ENCODE peak calls at places on chromosomes 5 and 9, in six cellular contexts. O, W, B, U, D and A are unnamed samples.

GRCh38 chr5:121572061-121572460 is 279.6 kb upstream of the FTMT start:
- DNase-seq in U (no peak), D (no peak), O (no peak), W (no peak), B (no peak), A (no peak)

GRCh38 chr5:173458819-173459218 is 130.6 kb upstream of the STC2 start:
- DNase-seq in D (peak), O (no peak), U (no peak), W (no peak), B (no peak), A (no peak)

GRCh38 chr5:132475531-132475930 is 15.0 kb downstream of the IRF1 start:
- DNase-seq in O (no peak), D (no peak), B (no peak), U (no peak), W (no peak), A (no peak)

GRCh38 chr5:176781638-176782570 is 28.5 kb upstream of the UNC5A start:
- DNase-seq in B (no peak), D (no peak), W (peak), U (no peak), O (no peak), A (no peak)

GRCh38 chr5:77251921-77252320 is 41.4 kb downstream of the PDE8B start:
- DNase-seq in B (no peak), O (no peak), D (no peak), U (no peak), W (no peak), A (no peak)

GRCh38 chr9:109139851-109140250 is 20.1 kb upstream of the TMEM245 start:
- DNase-seq in U (no peak), W (no peak), B (no peak), D (no peak), O (no peak), A (no peak)

GRCh38 chr5:140988036-140988997 is 22.0 kb downstream of the PCDHAC2 start:
- DNase-seq in B (no peak), W (no peak), D (no peak), U (no peak), O (no peak), A (no peak)

GRCh38 chr9:106953166-106953565 is 90.2 kb downstream of the ZNF462 start:
- DNase-seq in D (peak), W (no peak), U (peak), O (no peak), B (no peak), A (no peak)

GRCh38 chr9:87494970-87495471 is 2.6 kb upstream of the DAPK1 start:
- DNase-seq in D (no peak), O (no peak), U (peak), B (no peak), W (no peak), A (no peak)

GRCh38 chr5:145223582-145223981 is 611.6 kb downstream of the PRELID2 start:
- DNase-seq in W (no peak), B (no peak), U (no peak), D (no peak), O (no peak), A (no peak)

GRCh38 chr5:173310861-173311515 is 17.2 kb downstream of the STC2 start:
- DNase-seq in O (no peak), B (no peak), U (no peak), W (no peak), D (peak), A (no peak)

GRCh38 chr5:32173394-32174010 is 617 bp downstream of the GOLPH3 start:
- DNase-seq in B (no peak), O (peak), D (peak), U (peak), W (peak), A (no peak)

GRCh38 chr9:17613723-17614122 is 34.9 kb downstream of the SH3GL2 start:
- DNase-seq in B (no peak), U (peak), O (no peak), W (no peak), D (peak), A (no peak)

GRCh38 chr5:151917931-151918330 is 6.7 kb downstream of the GLRA1 start:
- DNase-seq in D (no peak), W (no peak), B (no peak), O (no peak), U (no peak), A (no peak)

GRCh38 chr9:137451976-137452760 is 7.0 kb downstream of the NSMF start:
- DNase-seq in B (no peak), W (no peak), D (no peak), U (no peak), O (no peak), A (no peak)

GRCh38 chr5:122311888-122312669 is at the start of gene SNCAIP:
- DNase-seq in O (no peak), W (peak), B (no peak), U (peak), D (peak), A (no peak)

GRCh38 chr9:35748858-35749514 is at the start of the genes GBA2 and RGP1:
- DNase-seq in W (peak), D (peak), O (peak), U (peak), B (no peak), A (no peak)

GRCh38 chr9:35746583-35746982 is 2.4 kb downstream of the GBA2 start:
- DNase-seq in O (no peak), D (no peak), W (no peak), B (no peak), U (no peak), A (no peak)

GRCh38 chr9:35748239-35748857 is 680 bp downstream of the GBA2 start:
- DNase-seq in W (no peak), B (no peak), O (no peak), D (no peak), U (no peak), A (no peak)

GRCh38 chr9:35750256-35750531 is 1.1 kb downstream of the RGP1 start:
- DNase-seq in U (no peak), D (no peak), W (no peak), B (no peak), O (no peak), A (no peak)

GRCh38 chr9:35749515-35750255 is 598 bp downstream of the RGP1 start:
- DNase-seq in W (peak), B (no peak), U (no peak), D (no peak), O (peak), A (no peak)
- TF ChIP-seq CTCF in W (no peak), B (peak), U (no peak), D (no peak), O (no peak), A (no peak)

GRCh38 chr5:115601709-115602584 is at the start of gene TICAM2:
- DNase-seq in O (peak), B (no peak), D (peak), W (peak), U (peak), A (no peak)
- TF ChIP-seq CTCF in O (no peak), B (no peak), D (no peak), W (peak), U (peak), A (no peak)

DNA sequence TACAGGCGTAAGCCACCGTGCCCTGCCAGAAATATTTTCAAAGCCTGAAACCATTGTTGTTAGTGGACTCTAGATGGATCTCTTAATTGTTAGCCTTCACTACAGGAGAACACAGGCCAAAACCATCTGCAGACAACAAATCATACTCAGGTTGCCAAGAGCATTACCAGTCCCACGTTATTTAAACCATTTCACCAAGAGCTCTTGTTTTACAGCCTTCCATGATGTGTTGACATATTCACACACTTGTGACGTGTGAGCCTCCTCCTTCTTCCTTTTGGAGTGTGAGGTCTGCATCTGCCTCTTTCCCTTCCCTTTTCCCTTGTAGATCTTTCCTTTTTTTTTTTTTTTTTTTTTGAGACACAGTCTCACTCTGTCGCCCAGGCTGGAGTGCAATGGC is 279.0 kb downstream of the AUH start:
- DNase-seq in B (no peak), W (no peak), O (no peak), U (no peak), D (peak), A (no peak)
- TF ChIP-seq CTCF in B (no peak), W (no peak), O (no peak), U (no peak), D (no peak), A (no peak)

GRCh38 chr9:128820665-128821583 is 2.6 kb downstream of the ENDOG start:
- DNase-seq in D (no peak), U (no peak), B (no peak), W (no peak), O (no peak), A (no peak)

GRCh38 chr9:128818839-128819715 is 777 bp downstream of the ENDOG start:
- DNase-seq in B (no peak), O (peak), W (peak), U (peak), D (no peak), A (no peak)

GRCh38 chr9:128819716-128820664 is 1.7 kb downstream of the ENDOG start:
- DNase-seq in U (no peak), W (no peak), O (no peak), B (no peak), D (peak), A (peak)

GRCh38 chr9:128821584-128822406 is 3.5 kb downstream of the ENDOG start:
- DNase-seq in D (no peak), O (no peak), B (no peak), U (no peak), W (no peak), A (no peak)

GRCh38 chr9:128818099-128818838 is at the start of gene ENDOG:
- DNase-seq in U (peak), D (peak), O (peak), B (peak), W (peak), A (peak)
- TF ChIP-seq CTCF in U (peak), D (peak), O (peak), B (peak), W (peak), A (peak)

GRCh38 chr9:96014078-96014477 is 138.6 kb downstream of the ERCC6L2 start:
- DNase-seq in O (peak), W (no peak), B (no peak), D (no peak), U (no peak), A (no peak)
- TF ChIP-seq CTCF in O (no peak), W (no peak), B (no peak), D (no peak), U (no peak), A (no peak)

GRCh38 chr5:22341406-22341805 is 511.7 kb downstream of the CDH12 start:
- DNase-seq in U (no peak), W (no peak), O (no peak), D (no peak), B (no peak), A (no peak)
- TF ChIP-seq CTCF in U (no peak), W (no peak), O (no peak), D (no peak), B (no peak), A (no peak)

DNA sequence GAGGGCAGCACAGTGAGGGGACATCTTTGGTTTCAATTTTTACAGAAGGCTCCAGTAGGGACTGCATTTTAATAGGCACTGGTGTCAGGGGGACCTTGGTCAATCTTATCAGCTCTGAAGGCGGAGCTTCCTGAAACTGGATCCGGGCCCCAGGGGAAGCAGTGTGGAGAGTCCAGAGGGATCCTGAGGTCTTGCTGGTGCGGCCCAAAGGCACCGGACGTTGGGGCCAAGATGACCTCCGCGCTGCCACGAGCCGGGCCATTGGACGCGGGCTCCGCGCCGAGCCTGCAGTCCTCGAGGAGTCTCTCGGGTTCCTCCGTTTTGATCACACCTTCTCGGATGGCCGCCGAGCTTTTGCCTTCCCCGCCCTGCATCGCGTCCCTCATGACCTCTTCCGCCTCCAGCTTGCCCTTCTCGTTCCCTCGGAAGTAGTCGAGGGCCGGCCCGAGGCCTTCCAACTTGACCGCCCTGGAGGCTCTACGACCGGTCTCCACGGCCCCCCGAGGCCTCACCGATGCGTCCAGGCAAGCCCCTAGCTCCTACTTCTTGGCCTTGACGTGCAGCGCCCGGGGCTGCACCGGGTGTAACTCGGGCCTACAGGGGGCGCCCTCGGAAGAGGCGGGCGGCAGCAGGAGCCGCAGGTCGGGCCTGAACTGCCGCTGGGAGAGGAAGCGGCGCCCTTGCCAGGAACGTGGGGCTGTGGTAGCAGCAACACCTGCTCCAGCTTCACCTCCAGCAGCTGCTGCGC is 18.8 kb downstream of the C5orf52 start:
- DNase-seq in B (no peak), W (peak), D (peak), U (no peak), O (peak), A (no peak)
- TF ChIP-seq CTCF in B (no peak), W (peak), D (peak), U (no peak), O (no peak), A (no peak)

DNA sequence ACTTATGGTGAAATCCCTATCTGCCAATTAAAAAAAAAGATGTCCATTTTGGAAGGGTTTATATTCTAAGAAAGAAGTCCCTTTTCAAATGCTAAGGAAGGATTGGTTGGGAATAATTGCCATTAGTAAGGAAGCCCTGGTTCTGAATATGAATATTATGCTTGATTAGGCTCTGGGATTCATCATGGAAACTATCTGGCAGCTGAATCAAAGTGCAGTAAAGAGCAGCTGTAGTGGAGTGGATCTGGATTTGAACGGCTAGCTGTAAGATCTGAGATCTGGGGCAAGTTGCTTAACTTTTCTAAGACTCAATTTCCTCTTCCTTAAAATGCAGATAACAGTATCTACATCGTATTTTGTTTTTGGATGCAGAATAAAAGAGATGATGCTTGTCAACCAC is 10.5 kb downstream of the IL12B start:
- DNase-seq in U (no peak), D (no peak), O (no peak), W (no peak), B (no peak), A (no peak)
- TF ChIP-seq CTCF in U (no peak), D (no peak), O (no peak), W (no peak), B (no peak), A (no peak)

GRCh38 chr5:127602481-127602880 is 46.4 kb upstream of the CTXN3 start:
- DNase-seq in B (no peak), W (no peak), O (no peak), D (no peak), U (no peak), A (no peak)
- TF ChIP-seq CTCF in B (no peak), W (no peak), O (no peak), D (no peak), U (no peak), A (no peak)